ENCODE peak calls at places on chromosomes 4 and X, in six cellular contexts. One of them, this sample, is unnamed. For H3K9me3 and H3K4me1, the result is how much of the 10 kb centered on the place peaks cover.

GRCh38 chr4:4455199-4455865 is 68.4 kb downstream of the NSG1 start:
- DNase-seq in small intestine: no peak
- DNase-seq in CD8-positive, alpha-beta T cell: no peak
- DNase-seq in heart left ventricle: no peak
- DNase-seq in cardiac muscle cell: no peak
- DNase-seq in ascending aorta: no peak
- DNase-seq in this sample: no peak

GRCh38 chr4:151955721-151956340 is 195.0 kb upstream of the GATB start:
- DNase-seq in small intestine: no peak
- DNase-seq in CD8-positive, alpha-beta T cell: no peak
- DNase-seq in heart left ventricle: no peak
- DNase-seq in cardiac muscle cell: no peak
- DNase-seq in ascending aorta: no peak
- DNase-seq in this sample: no peak

GRCh38 chr4:27474691-27475090 is 614.0 kb downstream of the STIM2 start:
- DNase-seq in small intestine: no peak
- DNase-seq in CD8-positive, alpha-beta T cell: no peak
- DNase-seq in heart left ventricle: no peak
- DNase-seq in cardiac muscle cell: no peak
- DNase-seq in ascending aorta: no peak
- DNase-seq in this sample: no peak

GRCh38 chrX:12370444-12371089 is 232.3 kb downstream of the FRMPD4 start:
- DNase-seq in small intestine: no peak
- DNase-seq in CD8-positive, alpha-beta T cell: no peak
- DNase-seq in heart left ventricle: no peak
- DNase-seq in cardiac muscle cell: no peak
- DNase-seq in ascending aorta: no peak
- DNase-seq in this sample: no peak

GRCh38 chr4:4426511-4427477 is 39.9 kb downstream of the NSG1 start:
- DNase-seq in small intestine: no peak
- DNase-seq in CD8-positive, alpha-beta T cell: no peak
- DNase-seq in heart left ventricle: no peak
- DNase-seq in cardiac muscle cell: no peak
- DNase-seq in ascending aorta: peak
- DNase-seq in this sample: no peak

GRCh38 chrX:124497386-124497785 is 151.0 kb downstream of the SH2D1A start:
- DNase-seq in small intestine: no peak
- DNase-seq in CD8-positive, alpha-beta T cell: no peak
- DNase-seq in heart left ventricle: no peak
- DNase-seq in cardiac muscle cell: no peak
- DNase-seq in ascending aorta: no peak
- DNase-seq in this sample: no peak

GRCh38 chrX:31036895-31037294 is 34.9 kb downstream of the FTHL17 start:
- DNase-seq in small intestine: peak
- DNase-seq in CD8-positive, alpha-beta T cell: no peak
- DNase-seq in heart left ventricle: no peak
- DNase-seq in cardiac muscle cell: peak
- DNase-seq in ascending aorta: no peak
- DNase-seq in this sample: no peak

GRCh38 chrX:53262918-53263394 is 18.4 kb downstream of the IQSEC2 start:
- DNase-seq in small intestine: no peak
- DNase-seq in CD8-positive, alpha-beta T cell: no peak
- DNase-seq in heart left ventricle: no peak
- DNase-seq in cardiac muscle cell: no peak
- DNase-seq in ascending aorta: no peak
- DNase-seq in this sample: no peak

GRCh38 chr4:100348472-100348871 is 158.2 kb upstream of the DDIT4L start:
- DNase-seq in small intestine: no peak
- DNase-seq in CD8-positive, alpha-beta T cell: no peak
- DNase-seq in heart left ventricle: no peak
- DNase-seq in cardiac muscle cell: no peak
- DNase-seq in ascending aorta: no peak
- DNase-seq in this sample: no peak

GRCh38 chr4:87188063-87188462 is 32.4 kb downstream of the KLHL8 start:
- DNase-seq in small intestine: no peak
- DNase-seq in CD8-positive, alpha-beta T cell: no peak
- DNase-seq in heart left ventricle: no peak
- DNase-seq in cardiac muscle cell: no peak
- DNase-seq in ascending aorta: no peak
- DNase-seq in this sample: no peak

GRCh38 chrX:131854586-131854985 is 168.5 kb upstream of the STK26 start:
- DNase-seq in small intestine: no peak
- DNase-seq in CD8-positive, alpha-beta T cell: no peak
- DNase-seq in heart left ventricle: no peak
- DNase-seq in cardiac muscle cell: no peak
- DNase-seq in ascending aorta: no peak
- DNase-seq in this sample: peak

GRCh38 chr4:147596377-147596776 is 20.8 kb upstream of the TMEM184C start:
- DNase-seq in small intestine: no peak
- DNase-seq in CD8-positive, alpha-beta T cell: no peak
- DNase-seq in heart left ventricle: no peak
- DNase-seq in cardiac muscle cell: no peak
- DNase-seq in ascending aorta: no peak
- DNase-seq in this sample: no peak

GRCh38 chr4:24477919-24478318 is 106.4 kb downstream of the DHX15 start:
- DNase-seq in small intestine: no peak
- DNase-seq in CD8-positive, alpha-beta T cell: no peak
- DNase-seq in heart left ventricle: peak
- DNase-seq in cardiac muscle cell: peak
- DNase-seq in ascending aorta: no peak
- DNase-seq in this sample: no peak

GRCh38 chrX:39527045-39527444 is 570.7 kb downstream of the BCOR start:
- DNase-seq in small intestine: no peak
- DNase-seq in CD8-positive, alpha-beta T cell: no peak
- DNase-seq in heart left ventricle: no peak
- DNase-seq in cardiac muscle cell: no peak
- DNase-seq in ascending aorta: no peak
- DNase-seq in this sample: no peak

GRCh38 chr4:186351672-186352194 is 85.7 kb downstream of the F11 start:
- DNase-seq in small intestine: no peak
- DNase-seq in CD8-positive, alpha-beta T cell: no peak
- DNase-seq in heart left ventricle: no peak
- DNase-seq in cardiac muscle cell: no peak
- DNase-seq in ascending aorta: no peak
- DNase-seq in this sample: no peak

GRCh38 chr4:169899295-169899694 is 126.9 kb downstream of the MFAP3L start:
- DNase-seq in small intestine: no peak
- DNase-seq in CD8-positive, alpha-beta T cell: no peak
- DNase-seq in heart left ventricle: no peak
- DNase-seq in cardiac muscle cell: no peak
- DNase-seq in ascending aorta: no peak
- DNase-seq in this sample: no peak

GRCh38 chrX:9117851-9118250 is 83.9 kb upstream of the FAM9B start:
- DNase-seq in small intestine: no peak
- DNase-seq in CD8-positive, alpha-beta T cell: no peak
- DNase-seq in heart left ventricle: no peak
- DNase-seq in cardiac muscle cell: no peak
- DNase-seq in ascending aorta: no peak
- DNase-seq in this sample: no peak

GRCh38 chr4:17932041-17932440 is 89.5 kb downstream of the LCORL start:
- DNase-seq in small intestine: no peak
- DNase-seq in CD8-positive, alpha-beta T cell: no peak
- DNase-seq in heart left ventricle: no peak
- DNase-seq in cardiac muscle cell: no peak
- DNase-seq in ascending aorta: no peak
- DNase-seq in this sample: no peak

GRCh38 chr4:86948276-86948675 is 13.5 kb downstream of the AFF1 start:
- DNase-seq in small intestine: no peak
- DNase-seq in CD8-positive, alpha-beta T cell: no peak
- DNase-seq in heart left ventricle: no peak
- DNase-seq in cardiac muscle cell: no peak
- DNase-seq in ascending aorta: no peak
- DNase-seq in this sample: no peak

GRCh38 chrX:34559325-34559724 is 97.8 kb downstream of the TMEM47 start:
- DNase-seq in small intestine: no peak
- DNase-seq in CD8-positive, alpha-beta T cell: no peak
- DNase-seq in heart left ventricle: no peak
- DNase-seq in cardiac muscle cell: no peak
- DNase-seq in ascending aorta: no peak
- DNase-seq in this sample: no peak

GRCh38 chr4:139800082-139800481 is 134.5 kb downstream of the MGST2 start:
- DNase-seq in small intestine: no peak
- DNase-seq in CD8-positive, alpha-beta T cell: no peak
- DNase-seq in heart left ventricle: no peak
- DNase-seq in cardiac muscle cell: no peak
- DNase-seq in ascending aorta: no peak
- DNase-seq in this sample: no peak

GRCh38 chr4:126358041-126358440 is 1043.3 kb downstream of the FAT4 start:
- DNase-seq in small intestine: no peak
- DNase-seq in CD8-positive, alpha-beta T cell: no peak
- DNase-seq in heart left ventricle: no peak
- DNase-seq in cardiac muscle cell: no peak
- DNase-seq in ascending aorta: no peak
- DNase-seq in this sample: no peak

GRCh38 chrX:29143356-29143755 is 556.1 kb downstream of the IL1RAPL1 start:
- DNase-seq in small intestine: no peak
- DNase-seq in CD8-positive, alpha-beta T cell: no peak
- DNase-seq in heart left ventricle: no peak
- DNase-seq in cardiac muscle cell: no peak
- DNase-seq in ascending aorta: no peak
- DNase-seq in this sample: no peak

GRCh38 chrX:103584606-103585005 is 709 bp upstream of the TCEAL4 start:
- DNase-seq in small intestine: no peak
- DNase-seq in CD8-positive, alpha-beta T cell: no peak
- DNase-seq in heart left ventricle: no peak
- DNase-seq in cardiac muscle cell: no peak
- DNase-seq in ascending aorta: no peak
- DNase-seq in this sample: no peak

GRCh38 chr4:183797445-183798248 is 107.5 kb upstream of the STOX2 start:
- DNase-seq in small intestine: peak
- DNase-seq in CD8-positive, alpha-beta T cell: no peak
- DNase-seq in heart left ventricle: peak
- DNase-seq in cardiac muscle cell: peak
- DNase-seq in ascending aorta: no peak
- DNase-seq in this sample: peak

GRCh38 chr4:183798249-183798920 is 106.7 kb upstream of the STOX2 start:
- DNase-seq in small intestine: peak
- DNase-seq in CD8-positive, alpha-beta T cell: no peak
- DNase-seq in heart left ventricle: no peak
- DNase-seq in cardiac muscle cell: peak
- DNase-seq in ascending aorta: no peak
- DNase-seq in this sample: no peak

GRCh38 chr4:183797041-183797444 is 108.1 kb upstream of the STOX2 start:
- DNase-seq in small intestine: no peak
- DNase-seq in CD8-positive, alpha-beta T cell: no peak
- DNase-seq in heart left ventricle: no peak
- DNase-seq in cardiac muscle cell: peak
- DNase-seq in ascending aorta: no peak
- DNase-seq in this sample: no peak

GRCh38 chr4:183801460-183802168 is 103.5 kb upstream of the STOX2 start:
- DNase-seq in small intestine: no peak
- DNase-seq in CD8-positive, alpha-beta T cell: no peak
- DNase-seq in heart left ventricle: no peak
- DNase-seq in cardiac muscle cell: no peak
- DNase-seq in ascending aorta: no peak
- DNase-seq in this sample: no peak

DNA sequence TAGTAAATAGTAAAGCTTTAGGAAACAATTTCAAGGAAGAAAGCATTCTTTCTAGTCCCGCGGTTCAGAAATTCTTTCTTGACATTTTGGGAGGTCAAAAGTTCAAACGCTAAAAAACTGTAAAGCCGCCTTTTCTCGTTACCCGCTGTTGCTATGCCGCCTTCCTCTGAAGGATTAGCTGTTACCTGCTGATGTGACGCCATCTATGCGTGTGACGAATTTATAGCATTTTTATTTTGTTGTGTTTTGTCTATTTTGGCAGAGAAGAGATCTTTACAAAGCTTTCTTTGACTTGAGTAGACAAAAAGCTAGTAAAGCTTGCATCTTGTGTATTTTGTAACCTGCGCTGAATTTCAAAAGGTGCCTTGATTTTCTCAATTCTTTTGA is 106.2 kb upstream of the STOX2 start:
- DNase-seq in small intestine: no peak
- DNase-seq in CD8-positive, alpha-beta T cell: no peak
- DNase-seq in heart left ventricle: no peak
- DNase-seq in cardiac muscle cell: no peak
- DNase-seq in ascending aorta: no peak
- DNase-seq in this sample: peak
- H3K9me3 ChIP-seq in small intestine: under half
- H3K9me3 ChIP-seq in CD8-positive, alpha-beta T cell: under half
- H3K9me3 ChIP-seq in heart left ventricle: under half
- H3K9me3 ChIP-seq in cardiac muscle cell: under half
- H3K9me3 ChIP-seq in ascending aorta: under half
- H3K9me3 ChIP-seq in this sample: under half

GRCh38 chrX:1496076-1496475 is 40.9 kb downstream of the P2RY8 start:
- DNase-seq in small intestine: no peak
- DNase-seq in CD8-positive, alpha-beta T cell: no peak
- DNase-seq in heart left ventricle: no peak
- DNase-seq in cardiac muscle cell: no peak
- DNase-seq in ascending aorta: peak
- DNase-seq in this sample: no peak
- H3K4me1 ChIP-seq in small intestine: under half
- H3K4me1 ChIP-seq in CD8-positive, alpha-beta T cell: under half
- H3K4me1 ChIP-seq in heart left ventricle: under half
- H3K4me1 ChIP-seq in cardiac muscle cell: under half
- H3K4me1 ChIP-seq in ascending aorta: under half
- H3K4me1 ChIP-seq in this sample: under half

DNA sequence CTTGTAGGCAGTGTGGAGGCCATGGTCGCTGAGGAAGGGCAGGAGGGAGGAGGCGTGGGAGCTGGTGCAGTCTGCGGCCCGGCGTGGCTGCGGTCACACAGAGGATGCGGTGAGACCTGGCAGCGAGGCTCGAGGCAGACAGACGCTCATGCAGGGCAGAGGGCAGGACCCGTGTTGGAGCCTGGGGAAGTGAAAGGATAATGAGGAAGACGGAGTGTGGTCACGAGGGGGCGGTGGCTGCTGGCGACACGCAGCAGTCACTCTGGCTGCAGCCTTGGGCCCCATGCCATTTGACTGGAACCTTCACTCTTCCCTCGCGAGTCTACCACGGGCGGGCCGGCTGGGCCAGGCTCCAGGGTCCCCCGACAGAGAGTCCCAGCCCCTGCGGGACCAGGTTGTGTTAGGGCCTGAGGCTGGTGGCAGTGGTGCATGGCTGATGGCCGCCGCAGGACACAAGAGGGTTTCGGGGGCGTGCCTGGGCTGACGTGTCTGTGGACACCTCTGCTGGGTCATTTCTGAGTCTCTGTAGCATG is 68.8 kb upstream of the HGFAC start:
- DNase-seq in small intestine: peak
- DNase-seq in CD8-positive, alpha-beta T cell: no peak
- DNase-seq in heart left ventricle: peak
- DNase-seq in cardiac muscle cell: no peak
- DNase-seq in ascending aorta: peak
- DNase-seq in this sample: no peak
- H3K4me3 ChIP-seq in small intestine: no peak
- H3K4me3 ChIP-seq in CD8-positive, alpha-beta T cell: no peak
- H3K4me3 ChIP-seq in heart left ventricle: no peak
- H3K4me3 ChIP-seq in cardiac muscle cell: no peak
- H3K4me3 ChIP-seq in ascending aorta: no peak
- H3K4me3 ChIP-seq in this sample: no peak

GRCh38 chr4:252065-252601 is 53.1 kb downstream of the ZNF732 start:
- DNase-seq in small intestine: no peak
- DNase-seq in CD8-positive, alpha-beta T cell: no peak
- DNase-seq in heart left ventricle: no peak
- DNase-seq in cardiac muscle cell: no peak
- DNase-seq in ascending aorta: no peak
- DNase-seq in this sample: no peak
- H3K9me3 ChIP-seq in small intestine: under half
- H3K9me3 ChIP-seq in CD8-positive, alpha-beta T cell: under half
- H3K9me3 ChIP-seq in heart left ventricle: half or more
- H3K9me3 ChIP-seq in cardiac muscle cell: under half
- H3K9me3 ChIP-seq in ascending aorta: half or more
- H3K9me3 ChIP-seq in this sample: under half